ENCODE peak calls at places on chromosomes 3 and 15, in eight cellular contexts. One of them, this sample, is unnamed.

GRCh38 chr3:158731938-158732855 is at the start of gene RARRES1:
- DNase-seq in OCI-M1: no peak
- DNase-seq in right cardiac atrium: peak
- DNase-seq in nephron progenitor cell: peak
- DNase-seq in T-helper 22 cell: no peak
- DNase-seq in skeletal muscle cell: no peak
- DNase-seq in glutamatergic neuron: peak
- DNase-seq in activated CD4-positive, CD25-positive, alpha-beta regulatory T cell treated with anti-CD3 and anti-CD28 coated beads, Interleukin-2, amount 50 U/mL, for 72 hours: peak
- DNase-seq in this sample: peak

GRCh38 chr15:96359772-96360498 is 29.4 kb downstream of the NR2F2 start:
- DNase-seq in right cardiac atrium: peak
- DNase-seq in T-helper 22 cell: no peak
- DNase-seq in OCI-M1: no peak
- DNase-seq in nephron progenitor cell: peak
- DNase-seq in activated CD4-positive, CD25-positive, alpha-beta regulatory T cell treated with anti-CD3 and anti-CD28 coated beads, Interleukin-2, amount 50 U/mL, for 72 hours: no peak
- DNase-seq in glutamatergic neuron: peak
- DNase-seq in skeletal muscle cell: no peak
- DNase-seq in this sample: no peak

GRCh38 chr3:13166243-13167063 is 93.2 kb upstream of the IQSEC1 start:
- DNase-seq in OCI-M1: no peak
- DNase-seq in skeletal muscle cell: no peak
- DNase-seq in right cardiac atrium: no peak
- DNase-seq in T-helper 22 cell: no peak
- DNase-seq in activated CD4-positive, CD25-positive, alpha-beta regulatory T cell treated with anti-CD3 and anti-CD28 coated beads, Interleukin-2, amount 50 U/mL, for 72 hours: no peak
- DNase-seq in nephron progenitor cell: no peak
- DNase-seq in glutamatergic neuron: no peak
- DNase-seq in this sample: no peak

GRCh38 chr3:188947401-188947982 is 224.3 kb upstream of the TPRG1 start:
- DNase-seq in skeletal muscle cell: peak
- DNase-seq in activated CD4-positive, CD25-positive, alpha-beta regulatory T cell treated with anti-CD3 and anti-CD28 coated beads, Interleukin-2, amount 50 U/mL, for 72 hours: no peak
- DNase-seq in glutamatergic neuron: peak
- DNase-seq in T-helper 22 cell: no peak
- DNase-seq in OCI-M1: no peak
- DNase-seq in nephron progenitor cell: peak
- DNase-seq in right cardiac atrium: peak
- DNase-seq in this sample: no peak

GRCh38 chr15:36356978-36357582 is 222.3 kb upstream of the CDIN1 start:
- DNase-seq in activated CD4-positive, CD25-positive, alpha-beta regulatory T cell treated with anti-CD3 and anti-CD28 coated beads, Interleukin-2, amount 50 U/mL, for 72 hours: no peak
- DNase-seq in glutamatergic neuron: no peak
- DNase-seq in right cardiac atrium: no peak
- DNase-seq in nephron progenitor cell: no peak
- DNase-seq in OCI-M1: no peak
- DNase-seq in skeletal muscle cell: peak
- DNase-seq in T-helper 22 cell: no peak
- DNase-seq in this sample: no peak

GRCh38 chr15:87207251-87207650 is 1049.3 kb downstream of the NTRK3 start:
- DNase-seq in activated CD4-positive, CD25-positive, alpha-beta regulatory T cell treated with anti-CD3 and anti-CD28 coated beads, Interleukin-2, amount 50 U/mL, for 72 hours: no peak
- DNase-seq in glutamatergic neuron: no peak
- DNase-seq in T-helper 22 cell: no peak
- DNase-seq in skeletal muscle cell: no peak
- DNase-seq in OCI-M1: no peak
- DNase-seq in right cardiac atrium: no peak
- DNase-seq in nephron progenitor cell: no peak
- DNase-seq in this sample: no peak

GRCh38 chr3:27630892-27631291 is 91.2 kb downstream of the EOMES start:
- DNase-seq in nephron progenitor cell: no peak
- DNase-seq in skeletal muscle cell: no peak
- DNase-seq in activated CD4-positive, CD25-positive, alpha-beta regulatory T cell treated with anti-CD3 and anti-CD28 coated beads, Interleukin-2, amount 50 U/mL, for 72 hours: no peak
- DNase-seq in T-helper 22 cell: no peak
- DNase-seq in glutamatergic neuron: no peak
- DNase-seq in right cardiac atrium: no peak
- DNase-seq in OCI-M1: no peak
- DNase-seq in this sample: no peak

GRCh38 chr3:180680097-180680430 is 775 bp upstream of the CCDC39 start:
- DNase-seq in T-helper 22 cell: no peak
- DNase-seq in right cardiac atrium: no peak
- DNase-seq in OCI-M1: no peak
- DNase-seq in skeletal muscle cell: no peak
- DNase-seq in nephron progenitor cell: no peak
- DNase-seq in glutamatergic neuron: no peak
- DNase-seq in activated CD4-positive, CD25-positive, alpha-beta regulatory T cell treated with anti-CD3 and anti-CD28 coated beads, Interleukin-2, amount 50 U/mL, for 72 hours: no peak
- DNase-seq in this sample: no peak

GRCh38 chr15:57708047-57708446 is 1.5 kb downstream of the POLR2M start:
- DNase-seq in OCI-M1: peak
- DNase-seq in glutamatergic neuron: no peak
- DNase-seq in T-helper 22 cell: no peak
- DNase-seq in skeletal muscle cell: no peak
- DNase-seq in nephron progenitor cell: no peak
- DNase-seq in activated CD4-positive, CD25-positive, alpha-beta regulatory T cell treated with anti-CD3 and anti-CD28 coated beads, Interleukin-2, amount 50 U/mL, for 72 hours: no peak
- DNase-seq in right cardiac atrium: no peak
- DNase-seq in this sample: no peak

GRCh38 chr15:35319354-35319753 is 226.6 kb downstream of the DPH6 start:
- DNase-seq in glutamatergic neuron: no peak
- DNase-seq in right cardiac atrium: no peak
- DNase-seq in activated CD4-positive, CD25-positive, alpha-beta regulatory T cell treated with anti-CD3 and anti-CD28 coated beads, Interleukin-2, amount 50 U/mL, for 72 hours: no peak
- DNase-seq in skeletal muscle cell: no peak
- DNase-seq in OCI-M1: no peak
- DNase-seq in T-helper 22 cell: no peak
- DNase-seq in nephron progenitor cell: no peak
- DNase-seq in this sample: no peak

GRCh38 chr15:65310431-65311137 is 6.1 kb downstream of the RNU5B-1 start:
- DNase-seq in nephron progenitor cell: no peak
- DNase-seq in right cardiac atrium: peak
- DNase-seq in activated CD4-positive, CD25-positive, alpha-beta regulatory T cell treated with anti-CD3 and anti-CD28 coated beads, Interleukin-2, amount 50 U/mL, for 72 hours: no peak
- DNase-seq in OCI-M1: no peak
- DNase-seq in skeletal muscle cell: no peak
- DNase-seq in T-helper 22 cell: no peak
- DNase-seq in glutamatergic neuron: no peak
- DNase-seq in this sample: no peak

This sample was measured in memory B cell.